ENCODE peak calls at places on chromosomes 5 and 9, in four cellular contexts. V is ELR, N is heart left ventricle, U is M059J. P is an unnamed sample.

GRCh38 chr5:1517838-1518237 is 5.9 kb downstream of the LPCAT1 start:
- DNase-seq in V (no peak), N (peak), U (no peak), P (no peak)

GRCh38 chr9:109251080-109251775 is 69.6 kb downstream of the EPB41L4B start:
- DNase-seq in V (peak), N (no peak), U (peak), P (peak)

GRCh38 chr9:131379056-131379455 is 14.8 kb upstream of the PRRC2B start:
- DNase-seq in V (no peak), N (no peak), U (no peak), P (no peak)

GRCh38 chr5:120806132-120806531 is 342.0 kb downstream of the PRR16 start:
- DNase-seq in V (no peak), N (no peak), U (peak), P (peak)

GRCh38 chr9:91495450-91495849 is 71.8 kb upstream of the NFIL3 start:
- DNase-seq in V (peak), N (no peak), U (peak), P (peak)

GRCh38 chr5:76397200-76397599 is 5.9 kb upstream of the IQGAP2 start:
- DNase-seq in V (no peak), N (no peak), U (no peak), P (no peak)

GRCh38 chr5:67493676-67494075 is 297.1 kb upstream of the CD180 start:
- DNase-seq in V (peak), N (peak), U (peak), P (peak)

GRCh38 chr5:76724871-76725270 is 8.9 kb downstream of the F2R start:
- DNase-seq in V (peak), N (no peak), U (peak), P (peak)

GRCh38 chr9:96014078-96014477 is 138.6 kb downstream of the ERCC6L2 start:
- DNase-seq in V (no peak), N (no peak), U (no peak), P (no peak)

GRCh38 chr9:70030156-70030555 is 13.5 kb upstream of the MAMDC2 start:
- DNase-seq in V (peak), N (no peak), U (no peak), P (no peak)

GRCh38 chr9:33117306-33117705 is 40.8 kb upstream of the SMU1 start:
- DNase-seq in V (peak), N (no peak), U (peak), P (peak)